ENCODE peak calls at places on chromosomes 13 and 19, in six cellular contexts. W is thyroid gland, Q is SK-N-SH, L is esophagus muscularis mucosa, Y is breast epithelium, I is tibial artery. A is an unnamed sample. For H3K9me3, the result is how much of the 10 kb centered on the place peaks cover.

GRCh38 chr19:6788896-6789295 is 16.4 kb downstream of the VAV1 start:
- DNase-seq in L (no peak), Y (no peak), I (no peak), Q (no peak), W (no peak), A (no peak)

GRCh38 chr13:20198781-20199180 is 6.0 kb upstream of the GJB2 start:
- DNase-seq in Y (no peak), Q (no peak), W (no peak), I (no peak), L (no peak), A (no peak)

GRCh38 chr19:47391510-47392223 is 27.7 kb downstream of the MEIS3 start:
- DNase-seq in L (peak), I (peak), Q (peak), W (peak), Y (peak), A (peak)

GRCh38 chr13:103466761-103467160 is 400.5 kb upstream of the SLC10A2 start:
- DNase-seq in L (no peak), Q (no peak), Y (no peak), I (no peak), W (no peak), A (no peak)

GRCh38 chr13:110199046-110199831 is 107.7 kb downstream of the COL4A1 start:
- DNase-seq in W (no peak), L (no peak), Y (no peak), Q (no peak), I (no peak), A (no peak)

GRCh38 chr13:34037636-34038325 is 219.8 kb downstream of the RFC3 start:
- DNase-seq in Q (no peak), Y (no peak), W (no peak), L (no peak), I (no peak), A (no peak)

GRCh38 chr19:30092721-30093569 is 150.9 kb downstream of the URI1 start:
- DNase-seq in W (no peak), Q (no peak), Y (no peak), L (no peak), I (no peak), A (no peak)

GRCh38 chr13:76225815-76226489 is 589.8 kb downstream of the LMO7 start:
- DNase-seq in W (no peak), Q (no peak), L (no peak), Y (no peak), I (no peak), A (peak)

GRCh38 chr13:104577029-104577820 is 1511.0 kb upstream of the SLC10A2 start:
- DNase-seq in W (no peak), Q (no peak), I (no peak), L (no peak), Y (no peak), A (no peak)

GRCh38 chr13:50707533-50708096 is 135.9 kb downstream of the DLEU7 start:
- DNase-seq in Q (peak), L (no peak), W (no peak), Y (no peak), I (no peak), A (no peak)

GRCh38 chr13:113852536-113853517 is 11.0 kb downstream of the GAS6 start:
- DNase-seq in L (no peak), Y (peak), I (peak), W (peak), Q (no peak), A (no peak)

GRCh38 chr19:57903298-57904174 is 12.9 kb downstream of the ZNF417 start:
- DNase-seq in I (no peak), L (no peak), Y (no peak), Q (peak), W (no peak), A (no peak)

GRCh38 chr19:1312732-1313694 is 27.3 kb downstream of the EFNA2 start:
- DNase-seq in I (no peak), L (no peak), Y (no peak), Q (no peak), W (peak), A (peak)

GRCh38 chr19:30326076-30326710 is 46.0 kb upstream of the ZNF536 start:
- DNase-seq in I (no peak), W (peak), Y (no peak), Q (no peak), L (no peak), A (no peak)

GRCh38 chr19:43802216-43802951 is at the start of gene LYPD5:
- DNase-seq in I (no peak), L (no peak), W (no peak), Y (no peak), Q (no peak), A (no peak)

GRCh38 chr19:4969772-4970531 is 1.0 kb downstream of the KDM4B start:
- DNase-seq in L (no peak), I (no peak), Q (peak), Y (no peak), W (peak), A (no peak)

GRCh38 chr19:30374791-30375650 is 2.8 kb downstream of the ZNF536 start:
- DNase-seq in Y (no peak), I (no peak), W (peak), L (no peak), Q (peak), A (no peak)

GRCh38 chr13:92175330-92175729 is 776.9 kb downstream of the GPC5 start:
- DNase-seq in Q (peak), L (no peak), Y (no peak), W (peak), I (no peak), A (peak)

GRCh38 chr13:97141564-97142005 is 80.5 kb upstream of the MBNL2 start:
- DNase-seq in Q (no peak), I (no peak), W (peak), Y (no peak), L (no peak), A (peak)

GRCh38 chr19:10243606-10244005 is 8.4 kb upstream of the MRPL4 start:
- DNase-seq in Y (no peak), W (no peak), I (no peak), Q (no peak), L (no peak), A (no peak)

GRCh38 chr13:49279112-49279511 is 31.4 kb downstream of the CDADC1 start:
- DNase-seq in I (no peak), L (no peak), W (no peak), Q (no peak), Y (no peak), A (no peak)

GRCh38 chr13:105960326-105960725 is 575.1 kb downstream of the EFNB2 start:
- DNase-seq in W (no peak), Q (no peak), I (no peak), Y (no peak), L (no peak), A (no peak)

GRCh38 chr19:39408392-39409206 is 2.0 kb downstream of the ZFP36 start:
- DNase-seq in I (no peak), Q (no peak), L (no peak), Y (no peak), W (peak), A (no peak)

GRCh38 chr19:34504809-34505291 is 23.3 kb downstream of the WTIP start:
- DNase-seq in L (peak), Y (no peak), I (no peak), Q (peak), W (no peak), A (no peak)

GRCh38 chr19:13621413-13621812 is 115.1 kb upstream of the CACNA1A start:
- DNase-seq in Q (no peak), W (no peak), L (no peak), I (peak), Y (peak), A (peak)

GRCh38 chr19:49502866-49503581 is 6.8 kb downstream of the RPS11 start:
- DNase-seq in I (no peak), Y (no peak), Q (peak), L (no peak), W (peak), A (peak)

GRCh38 chr13:75279834-75280369 is 202.1 kb downstream of the TBC1D4 start:
- DNase-seq in I (no peak), Y (no peak), W (no peak), Q (no peak), L (no peak), A (no peak)

GRCh38 chr13:101455863-101456262 is 3.4 kb downstream of the ITGBL1 start:
- DNase-seq in W (no peak), Y (no peak), L (no peak), Q (no peak), I (no peak), A (peak)

GRCh38 chr13:31050486-31051400 is 111.0 kb downstream of the HSPH1 start:
- DNase-seq in L (no peak), W (no peak), Y (no peak), Q (peak), I (peak), A (no peak)

GRCh38 chr13:40379186-40379585 is 287.3 kb downstream of the FOXO1 start:
- DNase-seq in L (no peak), Y (no peak), I (no peak), Q (no peak), W (no peak), A (no peak)

GRCh38 chr13:37058801-37059135 is 720 bp downstream of the SUPT20H start:
- DNase-seq in L (no peak), W (peak), Q (peak), Y (no peak), I (no peak), A (no peak)

DNA sequence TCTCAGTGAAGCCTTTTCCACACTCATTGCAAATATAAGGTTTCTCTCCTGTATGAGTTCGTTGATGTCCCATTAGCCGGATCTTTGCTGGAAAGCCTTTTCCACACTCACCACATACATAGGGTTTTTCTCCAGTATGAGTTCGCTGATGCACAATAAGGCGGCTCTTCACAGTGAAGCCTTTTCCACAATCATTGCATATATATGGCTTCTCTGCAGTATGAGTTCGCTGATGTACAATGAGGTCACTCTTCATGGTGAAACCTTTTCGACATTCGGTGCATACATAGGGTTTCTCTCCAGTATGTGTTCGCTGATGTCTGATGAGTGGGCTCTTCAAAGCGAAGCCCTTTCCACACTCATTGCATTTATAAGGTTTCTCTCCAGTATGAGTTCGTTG is 6.8 kb upstream of the ZNF350 start:
- DNase-seq in W (no peak), Y (no peak), I (no peak), Q (no peak), L (no peak), A (no peak)
- H3K9me3 ChIP-seq in W (under half), Y (half or more), I (under half), Q (under half), L (half or more), A (under half)

DNA sequence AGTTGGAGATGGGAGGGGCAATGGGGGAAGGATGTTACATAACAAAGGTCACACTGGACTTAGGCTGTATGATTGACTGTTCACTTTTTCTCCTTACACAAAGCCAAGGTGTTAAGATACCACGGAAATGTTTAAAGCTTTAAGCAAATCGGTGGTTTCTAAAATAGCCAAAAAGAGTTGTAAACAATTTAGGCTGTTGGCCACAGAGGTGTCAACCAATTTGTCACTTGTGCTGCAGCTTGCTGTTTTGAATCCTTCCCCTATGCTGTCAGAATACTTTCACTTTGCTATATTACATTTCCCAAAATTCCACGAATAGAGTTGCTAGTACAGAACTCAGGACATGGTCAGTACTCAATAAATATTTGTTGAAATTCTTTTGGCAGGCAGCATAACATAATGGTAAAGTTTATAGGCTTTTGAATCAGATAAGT is 149.3 kb downstream of the VWA8 start:
- DNase-seq in Y (no peak), W (no peak), Q (no peak), I (no peak), L (no peak), A (no peak)
- H3K27ac ChIP-seq in Y (peak), W (no peak), Q (no peak), I (no peak), L (peak), A (no peak)

GRCh38 chr19:16888629-16889371 is at the start of gene F2RL3:
- DNase-seq in Q (peak), W (peak), I (peak), Y (no peak), L (no peak), A (no peak)
- H3K4me3 ChIP-seq in Q (no peak), W (no peak), I (peak), Y (peak), L (peak), A (no peak)

DNA sequence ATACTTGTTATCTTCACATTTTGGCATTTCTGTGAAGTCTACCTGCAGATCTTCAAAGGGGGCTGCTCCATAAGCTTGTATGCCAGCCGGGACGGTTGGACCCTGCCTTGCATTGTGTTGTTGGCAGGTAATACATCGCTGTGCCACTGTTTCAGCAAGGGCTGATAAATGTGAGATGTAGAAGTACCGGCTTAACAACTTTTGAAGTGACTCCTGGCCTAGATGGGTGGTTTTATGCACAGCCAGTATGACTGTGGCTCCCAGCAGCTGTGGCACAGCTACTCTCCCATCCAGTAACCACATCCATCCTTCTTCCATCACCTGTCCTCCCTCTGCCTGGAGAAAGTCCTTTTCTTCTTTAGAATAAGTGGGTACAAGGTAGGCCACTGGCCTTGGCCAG is 19.7 kb downstream of the ZNF700 start:
- DNase-seq in Y (no peak), Q (no peak), I (no peak), W (no peak), L (no peak), A (no peak)
- H3K9me3 ChIP-seq in Y (half or more), Q (under half), I (under half), W (under half), L (half or more), A (half or more)

GRCh38 chr13:44762946-44763345 is 186.8 kb upstream of the TSC22D1 start:
- DNase-seq in Q (no peak), L (no peak), W (no peak), I (no peak), Y (no peak), A (no peak)
- H3K27ac ChIP-seq in Q (no peak), L (no peak), W (no peak), I (no peak), Y (no peak), A (no peak)

GRCh38 chr19:18610245-18610555 is 2.5 kb upstream of the TMEM59L start:
- DNase-seq in W (no peak), L (no peak), I (no peak), Y (no peak), Q (peak), A (no peak)

GRCh38 chr19:18610556-18611326 is 1.9 kb upstream of the TMEM59L start:
- DNase-seq in Q (peak), L (no peak), I (no peak), Y (no peak), W (no peak), A (no peak)

GRCh38 chr19:18612051-18612771 is 459 bp upstream of the TMEM59L start:
- DNase-seq in W (no peak), L (no peak), Y (no peak), I (no peak), Q (no peak), A (no peak)

GRCh38 chr19:18612772-18613588 is at the start of gene TMEM59L:
- DNase-seq in I (no peak), Q (peak), Y (no peak), L (no peak), W (no peak), A (no peak)

DNA sequence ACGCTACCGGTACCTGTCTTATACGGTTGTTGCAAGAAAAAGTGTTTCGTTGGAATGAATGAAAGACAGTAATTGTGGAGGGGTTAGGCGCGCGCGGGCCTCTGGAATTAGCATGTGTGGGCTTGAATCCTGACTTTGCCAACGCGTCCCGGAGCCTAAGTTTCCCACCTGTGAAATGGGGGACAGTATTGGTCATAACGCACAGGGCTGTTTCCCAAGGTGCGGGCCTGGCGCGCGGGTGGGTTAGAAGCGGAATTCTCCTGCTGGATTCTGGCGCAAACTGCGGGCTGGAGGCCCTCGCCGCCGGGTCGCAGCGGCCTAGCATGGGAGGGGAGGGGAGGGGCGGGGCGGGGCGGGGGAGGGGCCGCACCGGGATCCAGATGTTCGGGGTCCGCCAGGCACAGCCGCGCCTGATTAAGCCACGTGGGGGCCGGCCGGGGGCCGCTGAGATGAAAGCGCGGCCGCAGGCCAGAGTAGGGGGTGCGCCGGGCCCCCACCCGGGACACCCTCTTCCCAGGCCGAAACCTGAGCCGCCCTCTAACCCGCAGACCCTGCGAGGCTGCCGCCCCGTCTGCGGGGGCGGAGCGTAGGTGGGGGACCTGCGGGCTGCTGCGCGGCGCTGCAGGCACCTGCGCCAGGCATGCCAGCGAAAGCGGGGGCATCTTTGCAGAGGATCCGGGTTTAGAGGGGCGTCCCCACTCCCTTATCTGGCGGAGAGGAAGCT is 1.2 kb upstream of the TMEM59L start:
- DNase-seq in Y (no peak), L (no peak), W (no peak), Q (peak), I (no peak), A (no peak)
- H3K4me3 ChIP-seq in Y (peak), L (peak), W (no peak), Q (peak), I (peak), A (no peak)

A was measured in AG04450.